ENCODE peak calls at places on chromosomes 16 and 17, in seven cellular contexts. A, V, F, O, L, X and W are unnamed samples.

GRCh38 chr16:70770291-70770967 is 30.5 kb downstream of the VAC14 start:
- DNase-seq in X (no peak), A (no peak), O (no peak), F (peak), V (no peak), L (no peak), W (no peak)

GRCh38 chr16:24045641-24046040 is 209.9 kb downstream of the PRKCB start:
- DNase-seq in A (no peak), V (no peak), F (peak), X (no peak), L (no peak), O (peak), W (no peak)

GRCh38 chr17:58289869-58290268 is 9.1 kb upstream of the MPO start:
- DNase-seq in F (no peak), V (no peak), X (no peak), O (peak), L (no peak), A (no peak), W (no peak)

GRCh38 chr17:79850571-79851460 is 11.6 kb upstream of the CBX4 start:
- DNase-seq in O (peak), A (no peak), F (peak), X (no peak), L (no peak), V (no peak), W (no peak)

GRCh38 chr17:16282522-16282921 is 65.5 kb downstream of the PIGL start:
- DNase-seq in X (no peak), A (no peak), O (peak), L (no peak), F (peak), V (no peak), W (no peak)

GRCh38 chr16:3054965-3055733 is 8.8 kb downstream of the MMP25 start:
- DNase-seq in X (no peak), O (no peak), A (no peak), L (no peak), V (no peak), F (no peak), W (no peak)

GRCh38 chr16:55672471-55672870 is 16.7 kb downstream of the SLC6A2 start:
- DNase-seq in L (no peak), X (no peak), F (no peak), V (peak), A (peak), O (no peak), W (no peak)

GRCh38 chr16:11966173-11966572 is 1.2 kb downstream of the TNFRSF17 start:
- DNase-seq in F (no peak), A (no peak), V (no peak), L (no peak), O (no peak), X (no peak), W (no peak)

GRCh38 chr17:9001539-9001938 is 19.8 kb upstream of the NTN1 start:
- DNase-seq in O (no peak), V (no peak), L (no peak), F (no peak), X (no peak), A (no peak), W (no peak)

GRCh38 chr17:69945698-69946185 is 129.3 kb upstream of the KCNJ16 start:
- DNase-seq in F (no peak), O (no peak), L (no peak), A (no peak), X (no peak), V (no peak), W (no peak)

GRCh38 chr16:82830944-82831343 is 204.2 kb downstream of the CDH13 start:
- DNase-seq in O (no peak), A (no peak), V (no peak), X (no peak), F (no peak), L (no peak), W (no peak)

GRCh38 chr17:76166168-76166567 is 25.1 kb upstream of the FOXJ1 start:
- DNase-seq in V (no peak), A (no peak), F (no peak), L (no peak), X (no peak), O (no peak), W (no peak)

GRCh38 chr16:24771132-24771778 is 41.8 kb downstream of the TNRC6A start:
- DNase-seq in L (no peak), V (no peak), X (no peak), A (no peak), O (no peak), F (no peak), W (no peak)

GRCh38 chr17:34163681-34164080 is 91.4 kb upstream of the CCL2 start:
- DNase-seq in F (peak), A (no peak), V (no peak), L (no peak), O (no peak), X (no peak), W (no peak)

GRCh38 chr17:2805961-2806360 is 9.7 kb downstream of the RAP1GAP2 start:
- DNase-seq in V (no peak), F (no peak), X (no peak), O (no peak), A (no peak), L (no peak), W (no peak)

GRCh38 chr16:22955461-22956145 is 141.6 kb downstream of the HS3ST2 start:
- DNase-seq in V (no peak), O (no peak), L (peak), F (no peak), A (no peak), X (no peak), W (no peak)

GRCh38 chr16:71205482-71206131 is 24.9 kb downstream of the HYDIN start:
- DNase-seq in A (peak), X (no peak), F (no peak), O (no peak), V (peak), L (no peak), W (no peak)

GRCh38 chr16:1057252-1057932 is 15.2 kb upstream of the SSTR5 start:
- DNase-seq in O (peak), F (no peak), L (no peak), V (no peak), X (no peak), A (peak), W (no peak)

GRCh38 chr17:65559802-65560627 is 1.4 kb downstream of the AXIN2 start:
- DNase-seq in X (no peak), O (no peak), F (no peak), L (no peak), V (peak), A (peak), W (no peak)

GRCh38 chr17:16475196-16475704 is 16.7 kb downstream of the LRRC75A start:
- DNase-seq in O (no peak), X (no peak), V (no peak), A (no peak), L (no peak), F (no peak), W (no peak)

GRCh38 chr16:75305364-75306101 is 54.1 kb upstream of the BCAR1 start:
- DNase-seq in X (peak), A (peak), F (peak), O (peak), L (peak), V (peak), W (peak)

GRCh38 chr17:78557598-78558039 is 19.6 kb downstream of the DNAH17 start:
- DNase-seq in F (peak), O (peak), A (no peak), X (peak), L (no peak), V (no peak), W (no peak)

GRCh38 chr16:14579266-14579665 is 50.8 kb downstream of the PARN start:
- DNase-seq in A (no peak), L (no peak), V (no peak), X (no peak), F (peak), O (no peak), W (no peak)

GRCh38 chr17:82477934-82478333 is 19.4 kb downstream of the NARF start:
- DNase-seq in A (no peak), O (no peak), L (no peak), X (no peak), V (no peak), F (no peak), W (no peak)

GRCh38 chr16:67114793-67115192 is 5.1 kb downstream of the PHAF1 start:
- DNase-seq in F (no peak), V (no peak), O (no peak), X (no peak), L (no peak), A (no peak), W (no peak)

GRCh38 chr16:12060751-12061150 is 84.2 kb downstream of the SNX29 start:
- DNase-seq in X (no peak), V (no peak), A (no peak), L (no peak), F (no peak), O (no peak), W (no peak)

GRCh38 chr16:19130852-19131808 is 17.4 kb downstream of the ITPRIPL2 start:
- DNase-seq in L (no peak), X (no peak), V (peak), O (no peak), A (peak), F (peak), W (peak)

GRCh38 chr16:75265911-75266701 is 14.7 kb upstream of the BCAR1 start:
- DNase-seq in A (peak), V (peak), F (peak), O (peak), L (no peak), X (no peak), W (no peak)

GRCh38 chr17:42025191-42025579 is 5.3 kb downstream of the NKIRAS2 start:
- DNase-seq in V (no peak), F (no peak), A (no peak), X (no peak), O (no peak), L (no peak), W (no peak)

GRCh38 chr17:81306491-81306890 is 11.4 kb upstream of the SLC38A10 start:
- DNase-seq in A (no peak), F (no peak), L (no peak), X (no peak), O (no peak), V (no peak), W (no peak)

GRCh38 chr16:65154321-65154720 is 32.5 kb upstream of the CDH11 start:
- DNase-seq in X (no peak), A (no peak), L (no peak), F (no peak), V (no peak), O (no peak), W (no peak)

GRCh38 chr17:63760771-63761539 is 12.4 kb downstream of the CCDC47 start:
- DNase-seq in F (peak), X (no peak), A (no peak), V (no peak), L (no peak), O (no peak), W (no peak)

GRCh38 chr17:36591434-36592315 is at the start of gene DHRS11:
- DNase-seq in V (peak), O (peak), F (peak), L (peak), A (peak), X (no peak), W (peak)

GRCh38 chr16:1119766-1120611 is 23.9 kb upstream of the C1QTNF8 start:
- DNase-seq in L (no peak), O (no peak), X (no peak), V (no peak), A (no peak), F (no peak), W (no peak)

GRCh38 chr16:59635674-59636073 is 901.6 kb upstream of the GOT2 start:
- DNase-seq in A (no peak), O (no peak), L (no peak), V (no peak), X (no peak), F (no peak), W (no peak)

GRCh38 chr16:66386629-66387622 is 20.4 kb downstream of the CDH5 start:
- DNase-seq in L (no peak), X (no peak), V (no peak), O (no peak), F (no peak), A (no peak), W (no peak)

GRCh38 chr17:58378895-58379824 is 27.2 kb upstream of the SUPT4H1 start:
- DNase-seq in A (no peak), L (no peak), F (no peak), O (no peak), X (no peak), V (no peak), W (no peak)

GRCh38 chr17:41455236-41455635 is 11.9 kb downstream of the KRT32 start:
- DNase-seq in L (no peak), V (no peak), O (no peak), X (no peak), F (no peak), A (no peak), W (no peak)

GRCh38 chr17:61456688-61457225 is 4.5 kb downstream of the TBX4 start:
- DNase-seq in X (no peak), V (no peak), F (no peak), A (no peak), O (no peak), L (peak), W (peak)

DNA sequence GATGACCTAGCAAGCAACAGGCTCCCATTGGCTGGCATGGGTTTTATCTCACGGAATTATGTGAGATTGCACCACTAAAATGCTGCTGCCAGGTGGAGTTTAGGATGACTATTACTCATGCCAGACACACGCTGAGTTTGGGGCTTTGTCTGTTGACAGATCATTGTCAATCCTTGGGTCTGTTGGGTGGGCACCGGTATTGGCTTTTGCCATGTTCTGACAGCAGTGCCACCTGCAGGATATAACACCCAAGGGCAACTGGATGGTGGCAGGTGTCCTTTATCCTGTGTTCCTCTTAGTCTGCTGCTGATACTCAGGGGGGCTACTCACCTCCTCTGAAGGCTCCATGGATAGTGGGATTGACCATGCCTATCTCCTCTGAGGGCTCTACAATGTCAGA is 221.6 kb upstream of the DYNLRB2 start:
- DNase-seq in X (no peak), A (no peak), O (no peak), L (no peak), V (no peak), F (no peak), W (no peak)
- TF ChIP-seq CTCF in X (peak), A (no peak), O (no peak), L (no peak), V (no peak), F (no peak), W (no peak)

GRCh38 chr16:81077077-81077940 is at the start of gene C16orf46:
- DNase-seq in O (peak), F (peak), V (peak), L (peak), A (peak), X (peak), W (peak)
- TF ChIP-seq CTCF in O (no peak), F (no peak), V (no peak), L (no peak), A (no peak), X (no peak), W (no peak)

GRCh38 chr17:56029980-56030624 is 123.2 kb upstream of the ANKFN1 start:
- DNase-seq in L (no peak), V (no peak), O (no peak), A (no peak), F (no peak), X (no peak), W (no peak)
- TF ChIP-seq CTCF in L (no peak), V (no peak), O (no peak), A (no peak), F (no peak), X (no peak), W (no peak)

GRCh38 chr17:77501101-77501566 is 360.4 kb downstream of the SEC14L1 start:
- DNase-seq in F (peak), X (no peak), O (no peak), A (no peak), L (no peak), V (no peak), W (no peak)
- TF ChIP-seq CTCF in F (peak), X (peak), O (no peak), A (peak), L (no peak), V (peak), W (peak)

GRCh38 chr16:84950906-84951305 is 60.4 kb downstream of the ZDHHC7 start:
- DNase-seq in L (no peak), O (no peak), X (no peak), F (peak), V (no peak), A (no peak), W (no peak)
- TF ChIP-seq CTCF in L (no peak), O (no peak), X (peak), F (peak), V (no peak), A (no peak), W (no peak)